ENCODE peak calls at places on chromosomes 1 and 21, in eight cellular contexts. U, T, V, P, X, M, R and L are unnamed samples.

GRCh38 chr1:226092955-226093354 is 30.4 kb downstream of the H3-3A start:
- DNase-seq in R (no peak), T (no peak), M (no peak), V (no peak), P (no peak), U (no peak), X (no peak), L (no peak)

GRCh38 chr1:85578321-85579295 is 2.0 kb upstream of the CCN1 start:
- DNase-seq in X (no peak), V (peak; percentile 73), T (no peak), M (no peak), U (no peak), P (no peak), R (no peak), L (no peak)

GRCh38 chr1:87179851-87180519 is 148.7 kb upstream of the LMO4 start:
- DNase-seq in V (no peak), X (no peak), T (no peak), U (no peak), P (no peak), M (no peak), R (no peak), L (no peak)

GRCh38 chr1:15051898-15052528 is 101.5 kb upstream of the TMEM51 start:
- DNase-seq in V (no peak), R (no peak), P (no peak), X (no peak), M (no peak), T (no peak), U (no peak), L (no peak)

GRCh38 chr1:194014004-194014403 is 827.6 kb upstream of the B3GALT2 start:
- DNase-seq in P (no peak), R (no peak), U (no peak), V (no peak), T (no peak), X (no peak), M (no peak), L (no peak)

GRCh38 chr21:36864974-36865373 is 101.5 kb downstream of the HLCS start:
- DNase-seq in V (no peak), T (no peak), U (no peak), P (no peak), X (no peak), R (no peak), M (no peak), L (no peak)

GRCh38 chr1:207713529-207713928 is 38.3 kb upstream of the CD46 start:
- DNase-seq in T (no peak), M (no peak), X (no peak), V (no peak), R (no peak), P (no peak), U (no peak), L (no peak)

GRCh38 chr1:112454316-112454715 is 54.4 kb upstream of the WNT2B start:
- DNase-seq in M (no peak), P (no peak), T (no peak), V (no peak), U (no peak), X (no peak), R (no peak), L (no peak)

GRCh38 chr1:171805395-171806115 is 24.1 kb downstream of the METTL13 start:
- DNase-seq in X (no peak), U (no peak), T (no peak), P (no peak), M (no peak), V (no peak), R (no peak), L (no peak)

GRCh38 chr1:202005958-202006357 is 4.4 kb upstream of the ELF3 start:
- DNase-seq in M (no peak), X (no peak), T (no peak), R (no peak), P (no peak), V (no peak), U (no peak), L (no peak)

GRCh38 chr1:168218647-168219046 is 7.2 kb upstream of the SFT2D2 start:
- DNase-seq in M (no peak), U (no peak), P (no peak), X (no peak), R (no peak), V (no peak), T (no peak), L (no peak)

GRCh38 chr1:225484657-225485606 is 57.1 kb upstream of the LBR start:
- DNase-seq in U (peak; percentile 48), M (no peak), T (no peak), X (no peak), R (no peak), P (no peak), V (no peak), L (no peak)

GRCh38 chr1:182227864-182228547 is 163.6 kb downstream of the GLUL start:
- DNase-seq in P (no peak), U (no peak), V (no peak), R (no peak), M (no peak), X (no peak), T (no peak), L (no peak)

GRCh38 chr1:97170296-97170695 is 448.7 kb downstream of the PTBP2 start:
- DNase-seq in T (no peak), U (no peak), P (no peak), V (no peak), X (no peak), R (no peak), M (no peak), L (no peak)

GRCh38 chr1:187734427-187734826 is 905.7 kb downstream of the PLA2G4A start:
- DNase-seq in X (no peak), P (no peak), U (no peak), M (no peak), V (no peak), T (no peak), R (no peak), L (peak; percentile 40)

GRCh38 chr1:187733234-187733633 is 904.5 kb downstream of the PLA2G4A start:
- DNase-seq in V (no peak), M (no peak), P (no peak), X (no peak), U (no peak), T (no peak), R (no peak), L (no peak)
- H3K4me3 ChIP-seq in V (no peak overlapping the region), M (no peak overlapping the region), P (no peak overlapping the region), X (no peak overlapping the region), U (no peak overlapping the region), T (no peak overlapping the region), R (no peak overlapping the region), L (no peak overlapping the region)

DNA sequence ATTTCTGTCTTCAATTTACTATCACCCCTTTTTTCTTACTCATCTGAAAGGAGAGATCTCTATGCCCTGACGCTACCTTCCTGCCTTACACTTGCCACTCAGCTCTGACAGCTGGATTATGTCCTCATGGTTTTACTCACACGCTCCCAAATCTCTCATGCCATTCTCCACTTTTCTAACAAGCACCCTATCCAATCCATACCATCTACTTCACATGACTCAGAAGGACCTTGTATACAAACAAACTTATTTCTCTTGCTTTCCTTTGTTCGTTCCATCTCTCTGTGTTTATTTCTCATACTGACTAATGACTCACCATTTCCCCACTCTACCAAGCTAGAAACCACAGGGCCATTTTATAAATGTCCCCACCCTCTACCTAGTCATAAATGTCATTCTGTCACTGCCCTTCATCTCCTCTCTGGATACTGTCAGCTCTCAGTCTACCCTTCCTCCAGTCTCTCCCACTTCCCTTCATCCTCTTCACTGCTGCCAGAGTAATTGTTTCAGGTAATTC is 87.3 kb downstream of the USP24 start:
- DNase-seq in V (no peak), P (no peak), M (no peak), U (no peak), X (no peak), R (no peak), T (peak; percentile 20), L (no peak)
- H3K27ac ChIP-seq in V (no peak overlapping the region), P (no peak overlapping the region), M (no peak overlapping the region), U (no peak overlapping the region), X (no peak overlapping the region), R (no peak overlapping the region), T (peak overlapping the region; percentile 39), L (no peak overlapping the region)

DNA sequence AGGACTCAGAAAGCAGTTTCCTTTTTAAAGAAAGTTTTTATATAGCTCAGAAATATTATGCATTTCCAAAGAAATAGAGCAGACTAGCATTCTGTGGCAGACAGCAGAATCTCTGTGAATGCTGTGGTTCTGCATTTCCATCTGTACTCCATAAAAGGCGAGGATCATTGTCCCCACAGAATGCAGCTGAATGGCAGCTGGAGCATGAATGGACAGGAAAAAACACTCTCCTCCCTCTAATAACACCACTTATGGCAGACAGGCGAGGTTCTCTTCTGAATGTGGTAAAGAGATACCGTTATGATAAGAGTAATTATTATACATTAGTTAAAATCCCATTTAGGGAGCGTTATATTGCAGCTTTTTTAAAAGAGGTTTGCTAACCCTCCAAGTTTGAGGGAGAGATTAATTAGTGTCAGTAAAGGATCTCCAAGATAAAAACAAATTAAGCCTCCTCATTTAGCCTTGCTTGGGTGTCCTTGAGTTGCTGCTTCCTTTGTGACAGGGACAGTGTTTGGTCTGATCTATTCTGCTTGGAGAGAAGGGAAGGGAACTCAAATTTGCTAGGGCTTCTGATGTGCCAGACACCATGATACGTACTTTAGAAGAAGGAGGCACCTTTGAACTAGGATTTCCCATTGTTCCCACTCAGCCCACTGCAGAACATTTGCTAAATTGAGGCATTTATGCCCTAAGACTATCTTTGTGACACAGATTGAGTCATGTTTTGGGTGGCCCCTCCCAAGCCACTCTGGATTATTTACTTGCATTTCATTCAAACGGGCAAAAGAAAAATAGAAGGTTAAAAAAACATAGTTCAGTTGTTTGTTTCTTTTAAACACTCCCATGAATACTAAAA is 81.6 kb upstream of the WLS start:
- DNase-seq in U (no peak), X (no peak), V (no peak), M (no peak), P (no peak), T (no peak), R (no peak), L (no peak)
- H3K4me1 ChIP-seq in U (peaks cover 13% of the 10 kb centered on the region), X (no peaks in the 10 kb centered on the region), V (no peaks in the 10 kb centered on the region), M (no peaks in the 10 kb centered on the region), P (peaks cover 4% of the 10 kb centered on the region), T (no peaks in the 10 kb centered on the region), R (no peaks in the 10 kb centered on the region), L (no peaks in the 10 kb centered on the region)

GRCh38 chr1:205594846-205595245 is 37.0 kb downstream of the ELK4 start:
- DNase-seq in U (peak; percentile 17), X (no peak), R (no peak), P (no peak), T (no peak), M (no peak), V (no peak), L (no peak)

GRCh38 chr1:205593967-205594366 is 37.8 kb downstream of the ELK4 start:
- DNase-seq in U (peak; percentile 29), T (no peak), X (no peak), V (no peak), M (no peak), P (no peak), R (no peak), L (no peak)

GRCh38 chr1:205591522-205592351 is 40.1 kb downstream of the ELK4 start:
- DNase-seq in M (peak; percentile 86), P (peak; percentile 83), T (peak; percentile 59), V (peak; percentile 58), R (peak; percentile 89), U (peak; percentile 90), X (peak; percentile 89), L (peak; percentile 96)

GRCh38 chr1:205592443-205593003 is 39.3 kb downstream of the ELK4 start:
- DNase-seq in T (no peak), R (no peak), X (no peak), V (no peak), M (no peak), P (no peak), U (peak; percentile 60), L (no peak)

DNA sequence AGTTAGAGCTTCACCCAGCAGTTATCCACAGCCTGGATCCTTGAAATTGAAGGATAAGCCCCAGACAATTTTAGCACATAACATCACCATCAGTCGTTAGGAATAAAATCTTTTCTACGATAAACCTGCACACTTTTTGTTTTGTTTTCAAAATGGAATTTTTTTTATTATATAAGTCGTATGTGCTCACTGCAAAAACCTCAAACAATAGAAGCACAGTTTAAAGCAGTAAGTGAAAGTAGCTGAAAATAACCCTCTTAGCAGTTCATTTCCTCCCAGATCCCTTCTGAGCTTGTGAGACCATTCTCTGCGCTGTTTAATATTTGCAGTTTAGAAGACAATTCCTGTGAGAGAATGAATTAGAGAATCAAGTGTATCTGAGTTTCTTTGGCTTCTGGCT is 38.3 kb downstream of the ELK4 start:
- DNase-seq in M (peak; percentile 65), X (no peak), R (no peak), V (no peak), T (peak; percentile 52), P (no peak), U (no peak), L (no peak)
- H3K4me3 ChIP-seq in M (peak overlapping the region; percentile 36), X (no peak overlapping the region), R (no peak overlapping the region), V (no peak overlapping the region), T (peak overlapping the region; percentile 62), P (no peak overlapping the region), U (no peak overlapping the region), L (no peak overlapping the region)